ENCODE peak calls at places on chromosomes 13 and 19, in five cellular contexts. K, U, P, R and L are unnamed samples.

GRCh38 chr19:33401683-33402420 is 28.3 kb downstream of the CEBPG start:
- DNase-seq in K (no peak), U (no peak), P (no peak), R (no peak), L (no peak)

GRCh38 chr13:79373916-79374315 is 32.1 kb downstream of the RBM26 start:
- DNase-seq in K (no peak), U (no peak), P (no peak), R (no peak), L (no peak)

GRCh38 chr19:28468701-28469459 is 744.1 kb downstream of the UQCRFS1 start:
- DNase-seq in K (no peak), U (no peak), P (no peak), R (no peak), L (no peak)

GRCh38 chr13:72246396-72246795 is 379.4 kb upstream of the DACH1 start:
- DNase-seq in K (no peak), U (no peak), P (no peak), R (no peak), L (no peak)

GRCh38 chr19:21824679-21825078 is 11.3 kb downstream of the ZNF43 start:
- DNase-seq in K (no peak), U (no peak), P (no peak), R (no peak), L (no peak)

GRCh38 chr13:20247403-20247802 is 15.3 kb upstream of the GJB6 start:
- DNase-seq in K (no peak), U (no peak), P (no peak), R (no peak), L (no peak)

GRCh38 chr13:81184556-81185265 is 843.8 kb upstream of the SPRY2 start:
- DNase-seq in K (no peak), U (no peak), P (no peak), R (no peak), L (no peak)

GRCh38 chr19:33524024-33524664 is 2.6 kb upstream of the PEPD start:
- DNase-seq in K (no peak), U (no peak), P (no peak), R (no peak), L (no peak)

GRCh38 chr19:2215281-2215751 is 20.8 kb downstream of the PLEKHJ1 start:
- DNase-seq in K (no peak), U (no peak), P (peak; percentile 52), R (no peak), L (no peak)

GRCh38 chr19:10848208-10848843 is at the start of gene C19orf38:
- DNase-seq in K (no peak), U (no peak), P (peak; percentile 6), R (no peak), L (no peak)

GRCh38 chr19:38470788-38471480 is 37.4 kb downstream of the RYR1 start:
- DNase-seq in K (no peak), U (no peak), P (no peak), R (no peak), L (no peak)

GRCh38 chr19:15453091-15453498 is 3.3 kb upstream of the WIZ start:
- DNase-seq in K (no peak), U (no peak), P (no peak), R (no peak), L (no peak)

GRCh38 chr19:3163943-3164342 is 14.6 kb upstream of the S1PR4 start:
- DNase-seq in K (no peak), U (no peak), P (no peak), R (no peak), L (no peak)

GRCh38 chr19:42253245-42254082 is 1.5 kb downstream of the ERF start:
- DNase-seq in K (no peak), U (no peak), P (peak; percentile 86), R (peak; percentile 59), L (no peak)

GRCh38 chr13:108268713-108269112 is 805 bp upstream of the TNFSF13B start:
- DNase-seq in K (no peak), U (no peak), P (no peak), R (no peak), L (no peak)

GRCh38 chr13:106617561-106617960 is 49.6 kb upstream of the ARGLU1 start:
- DNase-seq in K (no peak), U (peak; percentile 21), P (no peak), R (no peak), L (no peak)

GRCh38 chr13:91375119-91375729 is 23.2 kb upstream of the GPC5 start:
- DNase-seq in K (no peak), U (no peak), P (peak; percentile 79), R (no peak), L (no peak)

GRCh38 chr19:42560731-42561130 is 32.5 kb upstream of the CEACAM1 start:
- DNase-seq in K (no peak), U (no peak), P (no peak), R (no peak), L (no peak)

GRCh38 chr19:3365447-3366103 is 808 bp upstream of the NFIC start:
- DNase-seq in K (no peak), U (no peak), P (no peak), R (no peak), L (peak; percentile 40)

GRCh38 chr19:30224689-30225606 is 147.2 kb upstream of the ZNF536 start:
- DNase-seq in K (no peak), U (no peak), P (no peak), R (no peak), L (no peak)

GRCh38 chr13:43269037-43269476 is 245.7 kb downstream of the DNAJC15 start:
- DNase-seq in K (no peak), U (no peak), P (no peak), R (peak; percentile 72), L (no peak)

GRCh38 chr13:102702965-102703720 is 8.3 kb upstream of the METTL21C start:
- DNase-seq in K (no peak), U (no peak), P (no peak), R (no peak), L (no peak)

GRCh38 chr13:33799950-33800592 is 17.9 kb upstream of the RFC3 start:
- DNase-seq in K (no peak), U (no peak), P (no peak), R (peak; percentile 38), L (peak; percentile 12)

GRCh38 chr13:42232671-42233070 is 39.3 kb upstream of the AKAP11 start:
- DNase-seq in K (no peak), U (no peak), P (no peak), R (no peak), L (no peak)

GRCh38 chr13:42229287-42229686 is 42.7 kb upstream of the AKAP11 start:
- DNase-seq in K (no peak), U (no peak), P (no peak), R (peak; percentile 30), L (no peak)

GRCh38 chr13:42239644-42240043 is 32.3 kb upstream of the AKAP11 start:
- DNase-seq in K (no peak), U (no peak), P (no peak), R (no peak), L (no peak)

GRCh38 chr13:42228527-42228926 is 43.4 kb upstream of the AKAP11 start:
- DNase-seq in K (no peak), U (no peak), P (no peak), R (no peak), L (no peak)

DNA sequence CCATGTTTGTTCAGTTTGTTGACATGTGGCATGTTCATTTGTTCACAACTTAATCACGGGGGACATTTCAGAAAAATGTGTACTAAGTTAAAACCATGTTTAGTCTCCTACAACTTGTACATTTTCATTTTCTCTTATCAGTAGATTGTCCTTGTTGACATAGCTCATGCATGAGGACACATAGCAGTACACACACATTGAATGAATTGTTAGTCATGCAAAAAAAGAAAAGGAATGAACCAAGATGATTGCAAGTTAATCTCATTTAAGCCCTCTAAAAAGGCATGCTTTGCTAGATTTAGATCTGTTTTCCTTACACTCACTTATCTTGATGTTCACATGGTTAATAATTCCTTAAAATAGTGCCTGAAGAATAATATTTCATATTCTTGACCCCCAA is 38.2 kb upstream of the AKAP11 start:
- DNase-seq in K (no peak), U (no peak), P (no peak), R (peak; percentile 3), L (no peak)
- TF ChIP-seq JUND in K (no peak), U (no peak), P (no peak), R (no peak), L (no peak)

GRCh38 chr13:87398047-87398446 is 273.1 kb upstream of the SLITRK5 start:
- DNase-seq in K (no peak), U (no peak), P (no peak), R (no peak), L (no peak)

DNA sequence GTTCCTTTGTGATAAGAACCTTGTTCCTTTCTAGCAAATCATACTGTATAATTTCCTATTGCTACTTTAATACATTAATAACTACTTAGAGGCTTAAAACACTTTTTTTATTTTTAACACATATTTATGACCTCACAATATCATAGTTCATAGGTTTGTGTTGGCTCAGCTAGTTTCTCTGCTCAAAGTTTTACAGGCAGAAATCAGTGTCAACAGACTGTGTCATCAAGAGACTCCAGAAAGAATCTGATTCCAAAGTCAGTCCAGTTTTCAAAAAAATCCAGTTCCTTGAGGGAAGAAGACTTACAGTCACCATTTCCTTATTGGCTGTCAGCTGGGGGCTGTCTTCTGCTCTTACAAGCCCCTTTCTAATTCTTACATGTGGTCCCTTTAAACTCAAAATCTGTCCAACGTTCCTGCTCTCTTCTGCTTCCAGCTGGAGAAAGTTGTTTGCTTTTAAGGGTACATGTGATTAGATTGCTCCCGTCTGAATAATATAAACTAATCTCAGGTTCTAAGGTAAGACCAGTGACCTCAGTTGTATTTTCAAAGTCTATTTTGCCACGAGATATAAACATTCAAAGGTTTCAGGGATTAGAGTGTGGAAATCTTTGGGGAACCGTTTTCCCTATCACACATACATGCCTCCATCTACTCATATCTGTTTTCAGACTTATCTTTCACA is 267.3 kb upstream of the SLITRK5 start:
- DNase-seq in K (no peak), U (no peak), P (no peak), R (no peak), L (no peak)
- H2AFZ ChIP-seq in K (no peak overlapping the region), U (no peak overlapping the region), P (no peak overlapping the region), R (no peak overlapping the region), L (no peak overlapping the region)

GRCh38 chr19:4878491-4878968 is 11.1 kb upstream of the PLIN3 start:
- DNase-seq in K (no peak), U (no peak), P (peak; percentile 12), R (no peak), L (no peak)
- TF ChIP-seq CEBPB in K (no peak), U (no peak), P (no peak), R (no peak), L (no peak)

GRCh38 chr13:109758937-109759480 is 27.4 kb downstream of the IRS2 start:
- DNase-seq in K (no peak), U (no peak), P (no peak), R (no peak), L (no peak)
- TF ChIP-seq JUND in K (no peak), U (no peak), P (no peak), R (no peak), L (no peak)